ENCODE peak calls at places on chromosomes 12 and 14, in seven cellular contexts. P, X, O, G, B, W and I are unnamed samples.

GRCh38 chr14:34027130-34027989 is 76.5 kb upstream of the EGLN3 start:
- DNase-seq in P (no peak), X (no peak), O (no peak), G (no peak), B (no peak), W (no peak), I (no peak)

GRCh38 chr14:21083565-21084325 is 13.6 kb downstream of the ARHGEF40 start:
- DNase-seq in P (no peak), X (no peak), O (peak; percentile 59), G (no peak), B (no peak), W (no peak), I (no peak)

GRCh38 chr12:52003591-52003990 is 3.2 kb upstream of the TAMALIN start:
- DNase-seq in P (no peak), X (no peak), O (peak; percentile 31), G (no peak), B (no peak), W (no peak), I (no peak)

GRCh38 chr14:106094654-106095189 is 568.3 kb downstream of the TMEM121 start:
- DNase-seq in P (no peak), X (peak; percentile 34), O (peak; percentile 41), G (peak; percentile 7), B (peak; percentile 10), W (no peak), I (no peak)

GRCh38 chr12:3061129-3061857 is 15.9 kb upstream of the TSPAN9 start:
- DNase-seq in P (peak; percentile 20), X (no peak), O (no peak), G (no peak), B (no peak), W (no peak), I (no peak)

GRCh38 chr12:9699898-9700605 is 30.5 kb downstream of the CLEC2D start:
- DNase-seq in P (peak; percentile 39), X (no peak), O (no peak), G (no peak), B (no peak), W (no peak), I (no peak)

GRCh38 chr12:468671-469389 is 9.1 kb downstream of the B4GALNT3 start:
- DNase-seq in P (no peak), X (no peak), O (no peak), G (no peak), B (peak; percentile 39), W (no peak), I (peak; percentile 61)

GRCh38 chr12:123898673-123899072 is 74.0 kb downstream of the CCDC92 start:
- DNase-seq in P (no peak), X (no peak), O (no peak), G (no peak), B (no peak), W (no peak), I (no peak)

GRCh38 chr12:40226652-40227051 is 1.9 kb downstream of the LRRK2 start:
- DNase-seq in P (peak; percentile 77), X (no peak), O (no peak), G (no peak), B (peak; percentile 64), W (no peak), I (no peak)

GRCh38 chr12:113048716-113049127 is 7.8 kb upstream of the DTX1 start:
- DNase-seq in P (peak; percentile 71), X (no peak), O (no peak), G (peak; percentile 85), B (peak; percentile 76), W (no peak), I (peak; percentile 71)

GRCh38 chr14:35444104-35444503 is 39.6 kb upstream of the NFKBIA start:
- DNase-seq in P (no peak), X (no peak), O (no peak), G (no peak), B (no peak), W (no peak), I (no peak)

GRCh38 chr12:40168868-40169267 is 55.9 kb upstream of the LRRK2 start:
- DNase-seq in P (no peak), X (no peak), O (no peak), G (no peak), B (no peak), W (no peak), I (no peak)

GRCh38 chr12:19208456-19208855 is 78.9 kb downstream of the PLEKHA5 start:
- DNase-seq in P (peak; percentile 77), X (no peak), O (no peak), G (no peak), B (no peak), W (no peak), I (no peak)

GRCh38 chr12:26196424-26196722 is 1.0 kb downstream of the SSPN start:
- DNase-seq in P (peak; percentile 48), X (no peak), O (no peak), G (no peak), B (no peak), W (no peak), I (no peak)

GRCh38 chr12:103524238-103524875 is 28.6 kb upstream of the C12orf42 start:
- DNase-seq in P (no peak), X (no peak), O (no peak), G (no peak), B (no peak), W (no peak), I (no peak)

GRCh38 chr12:26188641-26189040 is 6.7 kb upstream of the SSPN start:
- DNase-seq in P (peak; percentile 4), X (no peak), O (no peak), G (no peak), B (no peak), W (no peak), I (no peak)

GRCh38 chr12:38144601-38145436 is 171.8 kb upstream of the ALG10B start:
- DNase-seq in P (no peak), X (no peak), O (no peak), G (no peak), B (no peak), W (no peak), I (no peak)

GRCh38 chr12:89827592-89827991 is 119.0 kb upstream of the ATP2B1 start:
- DNase-seq in P (no peak), X (no peak), O (no peak), G (peak; percentile 61), B (no peak), W (no peak), I (no peak)

GRCh38 chr14:52422650-52423356 is 108.7 kb downstream of the PTGER2 start:
- DNase-seq in P (peak; percentile 49), X (no peak), O (no peak), G (no peak), B (no peak), W (no peak), I (no peak)

GRCh38 chr12:32053881-32054624 is 52.6 kb upstream of the BICD1 start:
- DNase-seq in P (no peak), X (no peak), O (no peak), G (no peak), B (no peak), W (no peak), I (no peak)

GRCh38 chr12:42104087-42104486 is 40.6 kb downstream of the GXYLT1 start:
- DNase-seq in P (peak; percentile 22), X (no peak), O (no peak), G (no peak), B (no peak), W (no peak), I (no peak)

GRCh38 chr12:102043928-102044327 is 17.9 kb downstream of the WASHC3 start:
- DNase-seq in P (no peak), X (no peak), O (no peak), G (no peak), B (no peak), W (no peak), I (no peak)

GRCh38 chr14:34128665-34129064 is 177.8 kb upstream of the EGLN3 start:
- DNase-seq in P (no peak), X (no peak), O (no peak), G (no peak), B (no peak), W (peak; percentile 70), I (no peak)

GRCh38 chr12:69671597-69671996 is 27.5 kb downstream of the BEST3 start:
- DNase-seq in P (no peak), X (no peak), O (no peak), G (no peak), B (no peak), W (no peak), I (no peak)
- H3K4me3 ChIP-seq in P (no peak overlapping the region), X (no peak overlapping the region), O (no peak overlapping the region), G (no peak overlapping the region), B (no peak overlapping the region), W (no peak overlapping the region), I (no peak overlapping the region)

DNA sequence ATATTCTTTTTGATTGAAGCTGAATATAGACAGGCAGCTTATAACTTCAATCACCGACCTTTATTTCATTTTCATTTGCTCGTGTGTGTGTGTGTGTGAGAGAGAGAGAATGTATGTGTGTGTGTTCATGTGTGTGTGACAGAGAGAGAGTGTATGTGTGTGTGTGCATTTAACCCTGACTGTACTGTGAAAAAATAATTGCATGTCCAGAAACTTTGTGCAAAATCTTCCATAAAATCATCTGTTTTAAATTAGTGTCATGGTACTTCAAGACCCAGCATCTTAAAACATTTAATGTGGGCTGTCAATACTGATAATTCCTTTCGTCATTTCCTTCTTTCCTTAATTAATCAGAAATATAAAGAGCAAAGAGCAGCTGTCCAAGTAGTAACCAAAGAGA is 1.6 kb downstream of the DCN start:
- DNase-seq in P (peak; percentile 72), X (no peak), O (no peak), G (no peak), B (no peak), W (no peak), I (no peak)
- H3K4me3 ChIP-seq in P (peak overlapping the region; percentile 75), X (peak overlapping the region; percentile 20), O (no peak overlapping the region), G (no peak overlapping the region), B (no peak overlapping the region), W (peak overlapping the region; percentile 56), I (no peak overlapping the region)

GRCh38 chr12:106739815-106740552 is 34.5 kb upstream of the RIC8B start:
- DNase-seq in P (peak; percentile 37), X (no peak), O (no peak), G (no peak), B (no peak), W (no peak), I (no peak)

GRCh38 chr12:106741247-106741646 is 33.2 kb upstream of the RIC8B start:
- DNase-seq in P (no peak), X (no peak), O (no peak), G (no peak), B (no peak), W (no peak), I (no peak)

GRCh38 chr12:106743270-106743988 is 31.1 kb upstream of the RIC8B start:
- DNase-seq in P (no peak), X (no peak), O (no peak), G (peak; percentile 76), B (no peak), W (no peak), I (no peak)

GRCh38 chr12:106739318-106739717 is 35.2 kb upstream of the RIC8B start:
- DNase-seq in P (no peak), X (no peak), O (no peak), G (no peak), B (no peak), W (no peak), I (no peak)

DNA sequence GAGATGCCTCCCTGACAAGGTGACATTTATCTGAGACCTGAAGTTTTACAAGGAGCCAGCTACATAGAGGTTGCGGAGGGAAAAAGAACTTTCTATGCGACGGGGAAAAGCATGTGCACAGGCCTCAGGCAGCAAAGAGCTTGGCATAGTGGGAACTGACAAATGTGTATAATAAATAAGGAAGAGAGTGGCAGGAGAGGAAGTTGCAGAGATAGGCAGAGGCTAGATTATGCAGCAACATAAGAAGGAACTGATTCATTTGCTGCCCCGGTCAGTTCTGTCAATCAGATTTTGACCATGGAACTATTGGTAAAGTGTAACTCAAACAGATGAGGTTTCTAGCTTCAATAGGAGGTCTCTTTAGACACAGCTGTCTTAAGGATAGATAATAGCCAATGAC is 33.7 kb upstream of the RIC8B start:
- DNase-seq in P (no peak), X (no peak), O (no peak), G (no peak), B (no peak), W (no peak), I (no peak)
- H3K4me3 ChIP-seq in P (no peak overlapping the region), X (no peak overlapping the region), O (no peak overlapping the region), G (no peak overlapping the region), B (no peak overlapping the region), W (no peak overlapping the region), I (no peak overlapping the region)

GRCh38 chr14:102923201-102923919 is 897 bp downstream of the AMN start:
- DNase-seq in P (no peak), X (no peak), O (peak; percentile 72), G (peak; percentile 45), B (no peak), W (no peak), I (peak; percentile 45)
- H3K4me3 ChIP-seq in P (peak overlapping the region; percentile 32), X (peak overlapping the region; percentile 64), O (no peak overlapping the region), G (peak overlapping the region; percentile 40), B (no peak overlapping the region), W (peak overlapping the region; percentile 46), I (peak overlapping the region; percentile 42)